ENCODE peak calls at places on chromosomes 6 and 20, in six cellular contexts. J, R, D, F, M and O are unnamed samples.
A peak's percentile ranks its signal among the peaks of the same experiment; 100 is the strongest.

GRCh38 chr20:11890331-11891080 is 27.2 kb upstream of the BTBD3 start:
- DNase-seq in R (peak; percentile 28), F (peak; percentile 94), M (peak; percentile 97), D (peak; percentile 89), J (peak; percentile 96), O (peak; percentile 87)

GRCh38 chr20:25279403-25279802 is 31.5 kb downstream of the PYGB start:
- DNase-seq in M (peak; percentile 50), R (no peak), J (no peak), F (no peak), D (no peak), O (no peak)

GRCh38 chr6:152848919-152849318 is 98.3 kb downstream of the VIP start:
- DNase-seq in F (no peak), M (no peak), J (no peak), D (no peak), R (no peak), O (no peak)

GRCh38 chr6:8029243-8029870 is 34.8 kb downstream of the BLOC1S5 start:
- DNase-seq in D (no peak), F (peak; percentile 87), R (no peak), M (no peak), J (no peak), O (no peak)

GRCh38 chr20:50670126-50670862 is 21.0 kb downstream of the RIPOR3 start:
- DNase-seq in R (no peak), F (no peak), M (peak; percentile 98), J (peak; percentile 76), D (peak; percentile 35), O (peak; percentile 51)

GRCh38 chr6:7392402-7392801 is 2.8 kb downstream of the RIOK1 start:
- DNase-seq in D (no peak), J (peak; percentile 27), M (no peak), R (no peak), F (no peak), O (peak; percentile 37)

GRCh38 chr6:147048930-147049329 is 155.3 kb upstream of the STXBP5 start:
- DNase-seq in M (no peak), J (no peak), F (no peak), R (no peak), D (no peak), O (no peak)

GRCh38 chr20:37318046-37318445 is 27.9 kb upstream of the SRC start:
- DNase-seq in D (no peak), J (no peak), F (no peak), R (no peak), M (no peak), O (no peak)

GRCh38 chr6:170444056-170444505 is 109.0 kb downstream of the PSMB1 start:
- DNase-seq in D (no peak), J (no peak), M (no peak), F (no peak), R (no peak), O (peak; percentile 29)

GRCh38 chr6:63599243-63599642 is 27.0 kb downstream of the LOC128125822 start:
- DNase-seq in J (no peak), M (no peak), R (no peak), D (no peak), F (no peak), O (no peak)
- H3K27ac ChIP-seq in J (peak overlapping the region; percentile 84), M (no peak overlapping the region), R (no peak overlapping the region), D (no peak overlapping the region), F (no peak overlapping the region), O (no peak overlapping the region)

GRCh38 chr20:16205505-16205904 is 367.7 kb downstream of the KIF16B start:
- DNase-seq in D (no peak), R (no peak), F (no peak), J (no peak), M (peak; percentile 76), O (no peak)

GRCh38 chr20:16206817-16207216 is 366.4 kb downstream of the KIF16B start:
- DNase-seq in J (no peak), F (no peak), M (no peak), R (no peak), D (no peak), O (no peak)

GRCh38 chr20:16203091-16203490 is 370.2 kb downstream of the KIF16B start:
- DNase-seq in D (no peak), F (no peak), M (no peak), J (no peak), R (no peak), O (no peak)

GRCh38 chr20:16201191-16201590 is 372.1 kb downstream of the KIF16B start:
- DNase-seq in D (no peak), M (no peak), F (no peak), R (no peak), J (no peak), O (no peak)
- H3K9me3 ChIP-seq in D (no peaks in the 10 kb centered on the region), M (no peaks in the 10 kb centered on the region), F (peaks cover 13% of the 10 kb centered on the region), R (no peaks in the 10 kb centered on the region), J (no peaks in the 10 kb centered on the region), O (no peaks in the 10 kb centered on the region)

GRCh38 chr6:17280138-17280537 is 1.0 kb upstream of the RBM24 start:
- DNase-seq in J (no peak), F (no peak), D (no peak), M (no peak), R (no peak), O (no peak)

GRCh38 chr6:17283074-17283473 is 1.9 kb downstream of the RBM24 start:
- DNase-seq in J (no peak), D (no peak), R (no peak), M (no peak), F (no peak), O (no peak)

GRCh38 chr6:17280552-17281090 is 540 bp upstream of the RBM24 start:
- DNase-seq in J (peak; percentile 62), F (peak; percentile 36), M (no peak), D (peak; percentile 11), R (no peak), O (peak; percentile 19)

GRCh38 chr6:17281100-17281496 is at the start of gene RBM24:
- DNase-seq in J (peak; percentile 80), R (peak; percentile 48), D (peak; percentile 71), M (peak; percentile 78), F (peak; percentile 80), O (peak; percentile 55)

GRCh38 chr6:17281497-17282481 is 628 bp downstream of the RBM24 start:
- DNase-seq in F (no peak), R (no peak), J (no peak), D (peak; percentile 20), M (no peak), O (peak; percentile 13)
- H3K27ac ChIP-seq in F (no peak overlapping the region), R (no peak overlapping the region), J (no peak overlapping the region), D (no peak overlapping the region), M (no peak overlapping the region), O (no peak overlapping the region)

GRCh38 chr6:77055711-77056110 is 407.6 kb downstream of the HTR1B start:
- DNase-seq in R (no peak), J (no peak), D (no peak), F (no peak), M (no peak), O (no peak)
- H3K9me3 ChIP-seq in R (peaks cover 7% of the 10 kb centered on the region), J (no peaks in the 10 kb centered on the region), D (no peaks in the 10 kb centered on the region), F (peaks cover 17% of the 10 kb centered on the region), M (no peaks in the 10 kb centered on the region), O (no peaks in the 10 kb centered on the region)

DNA sequence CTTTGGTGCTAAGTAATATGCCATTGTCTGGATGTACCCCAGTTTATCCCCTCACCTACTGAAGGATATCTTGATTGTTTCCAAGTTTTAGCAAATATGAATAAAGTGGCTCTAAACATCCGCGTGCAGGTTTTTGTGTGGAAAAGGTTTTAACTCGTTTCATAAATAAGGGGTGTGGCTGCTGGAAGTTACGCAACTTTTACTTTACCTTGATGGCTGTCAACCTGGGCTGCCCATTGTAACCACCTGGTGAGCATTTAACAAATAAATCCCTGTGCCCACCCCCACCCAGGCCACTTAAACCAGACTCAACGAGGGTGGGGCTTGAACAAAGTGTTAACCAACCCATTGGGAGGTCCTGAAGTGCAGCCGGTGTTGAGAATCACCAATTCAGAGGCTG is 187.8 kb downstream of the NRN1 start:
- DNase-seq in F (no peak), R (no peak), D (no peak), M (no peak), J (no peak), O (no peak)
- H3K27ac ChIP-seq in F (no peak overlapping the region), R (no peak overlapping the region), D (no peak overlapping the region), M (no peak overlapping the region), J (no peak overlapping the region), O (no peak overlapping the region)

GRCh38 chr6:38528196-38528965 is 111.3 kb downstream of the BTBD9 start:
- DNase-seq in D (no peak), F (no peak), M (no peak), R (no peak), J (no peak), O (no peak)
- H3K9me3 ChIP-seq in D (no peaks in the 10 kb centered on the region), F (no peaks in the 10 kb centered on the region), M (no peaks in the 10 kb centered on the region), R (peaks cover 5% of the 10 kb centered on the region), J (peaks cover 5% of the 10 kb centered on the region), O (peaks cover 1% of the 10 kb centered on the region)

GRCh38 chr6:75287424-75287823 is 2.8 kb upstream of the TMEM30A start:
- DNase-seq in J (no peak), R (no peak), M (no peak), F (no peak), D (no peak), O (no peak)
- H3K27ac ChIP-seq in J (no peak overlapping the region), R (no peak overlapping the region), M (no peak overlapping the region), F (no peak overlapping the region), D (no peak overlapping the region), O (no peak overlapping the region)

GRCh38 chr6:161211380-161212035 is 62.4 kb downstream of the AGPAT4 start:
- DNase-seq in J (no peak), F (no peak), R (no peak), M (no peak), D (no peak), O (no peak)
- H3K9me3 ChIP-seq in J (no peaks in the 10 kb centered on the region), F (peaks cover 28% of the 10 kb centered on the region), R (peaks cover 5% of the 10 kb centered on the region), M (peaks cover 3% of the 10 kb centered on the region), D (no peaks in the 10 kb centered on the region), O (no peaks in the 10 kb centered on the region)